ENCODE peak calls at places on chromosomes 12 and 14, in seven cellular contexts. I, Y, Z, D, E, M and P are unnamed samples.

GRCh38 chr12:6688543-6688999 is 604 bp downstream of the ZNF384 start:
- DNase-seq in I (no peak), M (peak), Z (no peak), E (peak), D (no peak), Y (no peak), P (no peak)

GRCh38 chr12:3641428-3641883 is 111.5 kb downstream of the CRACR2A start:
- DNase-seq in D (no peak), M (no peak), E (no peak), Z (peak), I (peak), Y (peak), P (no peak)

GRCh38 chr14:99708449-99708848 is 24.4 kb downstream of the CYP46A1 start:
- DNase-seq in I (no peak), D (no peak), Y (no peak), M (no peak), E (no peak), Z (no peak), P (no peak)

GRCh38 chr12:85329913-85330312 is 49.9 kb downstream of the ALX1 start:
- DNase-seq in Y (no peak), E (no peak), M (no peak), Z (no peak), I (no peak), D (no peak), P (no peak)

GRCh38 chr12:71499834-71500233 is 60.2 kb downstream of the LGR5 start:
- DNase-seq in D (no peak), I (no peak), M (no peak), Z (no peak), Y (no peak), E (no peak), P (no peak)

GRCh38 chr12:19491863-19492262 is 52.6 kb downstream of the AEBP2 start:
- DNase-seq in Z (peak), I (peak), M (no peak), E (no peak), D (no peak), Y (no peak), P (no peak)

GRCh38 chr12:14810953-14811483 is 3.0 kb downstream of the SMCO3 start:
- DNase-seq in Y (peak), E (no peak), D (no peak), Z (no peak), I (no peak), M (no peak), P (no peak)

GRCh38 chr12:50509009-50509663 is 4.4 kb downstream of the DIP2B start:
- DNase-seq in Y (no peak), I (no peak), D (no peak), Z (no peak), M (no peak), E (no peak), P (no peak)

GRCh38 chr14:102508410-102508773 is 1.2 kb downstream of the ANKRD9 start:
- DNase-seq in M (no peak), E (peak), Z (no peak), D (no peak), Y (no peak), I (no peak), P (peak)

GRCh38 chr14:63692309-63693020 is 35.4 kb downstream of the SGPP1 start:
- DNase-seq in D (no peak), Y (no peak), M (no peak), Z (no peak), E (no peak), I (no peak), P (no peak)

GRCh38 chr14:61452452-61452851 is 131.1 kb downstream of the PRKCH start:
- DNase-seq in Y (no peak), Z (no peak), M (no peak), E (no peak), D (no peak), I (no peak), P (no peak)

GRCh38 chr12:63909746-63910145 is 65.2 kb downstream of the SRGAP1 start:
- DNase-seq in D (no peak), I (no peak), M (no peak), E (no peak), Y (no peak), Z (no peak), P (no peak)

GRCh38 chr14:89397569-89397968 is 19.5 kb downstream of the FOXN3 start:
- DNase-seq in M (no peak), D (no peak), Y (no peak), E (no peak), Z (no peak), I (no peak), P (no peak)

GRCh38 chr14:42001436-42001835 is 394.8 kb downstream of the LRFN5 start:
- DNase-seq in D (no peak), E (no peak), M (no peak), Z (no peak), Y (peak), I (no peak), P (no peak)

GRCh38 chr12:113190761-113191160 is 5.2 kb downstream of the RITA1 start:
- DNase-seq in Y (peak), Z (no peak), M (peak), I (no peak), D (no peak), E (no peak), P (no peak)

GRCh38 chr12:72089678-72090077 is 151.0 kb downstream of the TPH2 start:
- DNase-seq in Y (no peak), Z (no peak), M (no peak), E (no peak), I (no peak), D (no peak), P (no peak)

GRCh38 chr12:66493841-66494240 is 185.0 kb downstream of the GRIP1 start:
- DNase-seq in Z (no peak), D (no peak), M (no peak), E (no peak), I (no peak), Y (no peak), P (no peak)

GRCh38 chr14:22400590-22401259 is 188.3 kb downstream of the DAD1 start:
- DNase-seq in D (no peak), M (no peak), E (no peak), I (no peak), Z (no peak), Y (no peak), P (no peak)

GRCh38 chr12:40054554-40055226 is 51.2 kb downstream of the SLC2A13 start:
- DNase-seq in I (peak), Y (peak), Z (peak), D (no peak), E (peak), M (no peak), P (no peak)

GRCh38 chr14:52267501-52268190 is at the start of gene PTGDR:
- DNase-seq in Y (peak), D (no peak), M (peak), E (peak), I (no peak), Z (no peak), P (no peak)

GRCh38 chr14:84937449-84937848 is 592.5 kb upstream of the FLRT2 start:
- DNase-seq in I (no peak), Y (no peak), D (no peak), E (no peak), M (no peak), Z (no peak), P (no peak)

GRCh38 chr14:35250319-35250718 is 41.9 kb upstream of the PSMA6 start:
- DNase-seq in M (no peak), I (no peak), Z (no peak), D (no peak), E (no peak), Y (no peak), P (no peak)

GRCh38 chr14:23544511-23545447 is 6.8 kb downstream of the ZFHX2 start:
- DNase-seq in M (peak), I (no peak), Z (no peak), Y (no peak), D (no peak), E (peak), P (no peak)

GRCh38 chr12:113768850-113769249 is 197.3 kb downstream of the RBM19 start:
- DNase-seq in E (no peak), D (no peak), I (no peak), Z (no peak), M (no peak), Y (no peak), P (no peak)

GRCh38 chr14:34700622-34701130 is 13.7 kb downstream of the CFL2 start:
- DNase-seq in E (no peak), I (no peak), D (no peak), Y (no peak), Z (no peak), M (no peak), P (no peak)

GRCh38 chr14:96086032-96086431 is 46.9 kb downstream of the C14orf132 start:
- DNase-seq in D (no peak), Z (no peak), Y (peak), M (no peak), I (peak), E (no peak), P (no peak)

GRCh38 chr14:71716371-71716770 is 215.9 kb upstream of the RGS6 start:
- DNase-seq in D (no peak), Z (no peak), M (no peak), I (peak), Y (peak), E (no peak), P (no peak)

GRCh38 chr14:58146399-58146798 is 5.6 kb downstream of the ARMH4 start:
- DNase-seq in M (no peak), Z (no peak), E (no peak), D (no peak), Y (no peak), I (no peak), P (no peak)

GRCh38 chr14:85556263-85556662 is 26.3 kb downstream of the FLRT2 start:
- DNase-seq in Y (no peak), Z (no peak), E (no peak), D (no peak), I (no peak), M (no peak), P (no peak)

GRCh38 chr12:128800606-128801005 is 23.2 kb downstream of the SLC15A4 start:
- DNase-seq in M (no peak), Z (no peak), I (no peak), Y (no peak), E (no peak), D (no peak), P (no peak)

GRCh38 chr12:13173537-13173936 is 23.0 kb upstream of the EMP1 start:
- DNase-seq in Z (peak), M (no peak), Y (peak), I (peak), D (peak), E (peak), P (peak)

GRCh38 chr12:2959194-2959507 is at the start of gene TEAD4:
- DNase-seq in E (peak), I (peak), Z (no peak), D (no peak), Y (peak), M (peak), P (peak)

GRCh38 chr12:77995436-77996167 is 164.9 kb downstream of the NAV3 start:
- DNase-seq in E (no peak), I (peak), Y (peak), Z (peak), D (no peak), M (no peak), P (peak)

GRCh38 chr12:3973269-3973884 is 100.2 kb upstream of the PARP11 start:
- DNase-seq in M (no peak), Z (no peak), Y (no peak), D (no peak), E (no peak), I (no peak), P (no peak)

GRCh38 chr12:20946732-20947131 is 136.2 kb downstream of the SLCO1B3 start:
- DNase-seq in I (no peak), M (peak), Z (no peak), Y (peak), D (no peak), E (no peak), P (peak)

GRCh38 chr12:89671469-89671868 is 37.2 kb downstream of the ATP2B1 start:
- DNase-seq in Z (peak), Y (peak), I (peak), E (no peak), M (no peak), D (no peak), P (no peak)

GRCh38 chr14:96090441-96091148 is 51.4 kb downstream of the C14orf132 start:
- DNase-seq in E (peak), Z (no peak), D (no peak), Y (peak), M (peak), I (no peak), P (no peak)

GRCh38 chr14:106187176-106187670 is 660.8 kb downstream of the TMEM121 start:
- DNase-seq in Y (no peak), M (no peak), E (no peak), Z (no peak), I (no peak), D (no peak), P (no peak)

DNA sequence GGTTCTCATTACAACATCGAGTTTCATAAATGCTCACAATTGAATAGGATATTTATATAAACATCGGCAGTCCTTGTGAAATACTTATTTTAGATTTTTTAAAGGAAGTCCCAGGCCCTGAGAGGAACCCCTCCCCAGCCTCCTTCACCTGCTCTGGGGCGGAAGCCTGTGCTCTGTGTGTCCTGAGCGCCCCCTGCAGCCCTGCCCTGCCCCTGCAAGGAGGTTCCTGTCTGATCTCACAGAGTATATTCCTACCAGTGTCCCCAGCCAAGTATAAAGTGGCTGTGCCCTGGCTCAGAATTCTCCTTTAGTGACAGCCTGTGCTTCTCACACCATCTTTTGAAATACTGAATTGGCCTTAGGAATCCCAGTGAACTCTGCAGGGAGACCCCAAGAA is 659.5 kb downstream of the TMEM121 start:
- DNase-seq in E (no peak), I (no peak), Z (no peak), Y (no peak), D (no peak), M (no peak), P (no peak)
- TF ChIP-seq CTCF in E (peak), I (no peak), Z (no peak), Y (no peak), D (no peak), M (no peak), P (peak)

DNA sequence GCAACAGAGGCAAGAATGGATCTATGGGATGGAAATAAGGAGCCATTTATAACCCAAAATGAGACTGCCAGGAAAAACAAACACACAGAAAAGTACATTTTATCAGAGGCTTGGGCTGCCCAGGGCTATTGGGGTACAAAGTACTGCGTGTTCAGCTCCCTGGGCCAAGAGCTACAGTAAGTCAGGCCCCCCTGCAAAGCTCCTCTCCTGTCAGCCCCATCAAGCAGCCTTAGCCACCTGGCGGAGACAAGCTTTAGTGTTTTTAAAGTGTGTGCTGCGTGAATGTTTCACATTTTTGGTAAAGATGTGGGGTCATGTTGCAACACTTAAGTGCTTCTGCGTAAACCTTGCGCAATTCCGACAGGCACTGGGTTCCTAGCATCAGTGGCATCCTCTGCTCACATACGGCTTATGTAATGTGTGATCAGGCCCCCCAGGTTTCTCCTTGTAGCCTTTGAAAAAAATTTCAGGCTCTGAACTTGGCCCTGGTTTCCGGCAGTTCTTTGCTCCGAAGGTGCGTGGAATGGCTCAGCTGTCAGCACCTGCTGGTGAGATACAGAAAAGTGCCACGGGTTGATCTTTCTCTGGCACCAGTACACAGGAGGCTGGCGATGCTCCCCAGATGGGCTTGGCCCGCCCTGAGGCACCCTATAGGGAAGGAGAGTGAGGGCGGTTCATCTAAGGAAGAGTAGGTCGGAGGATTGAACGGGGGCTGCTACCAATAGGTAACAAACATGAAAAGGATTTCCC is 198.7 kb upstream of the EEA1 start:
- DNase-seq in D (peak), Z (peak), E (peak), I (peak), M (peak), Y (peak), P (no peak)
- TF ChIP-seq CTCF in D (peak), Z (peak), E (peak), I (no peak), M (peak), Y (peak), P (no peak)

GRCh38 chr12:57577981-57578758 is 12.8 kb upstream of the PIP4K2C start:
- DNase-seq in D (no peak), Y (no peak), Z (no peak), M (no peak), E (no peak), I (no peak), P (no peak)

GRCh38 chr12:57576613-57577160 is 14.3 kb upstream of the PIP4K2C start:
- DNase-seq in D (no peak), Z (no peak), M (no peak), I (no peak), E (no peak), Y (no peak), P (no peak)

GRCh38 chr12:57579677-57580465 is 11.1 kb upstream of the PIP4K2C start:
- DNase-seq in E (no peak), Y (no peak), Z (no peak), I (no peak), D (no peak), M (no peak), P (no peak)

GRCh38 chr12:57580466-57580795 is 10.6 kb upstream of the PIP4K2C start:
- DNase-seq in E (no peak), D (no peak), M (no peak), Y (no peak), Z (no peak), I (no peak), P (no peak)

GRCh38 chr12:57579011-57579410 is 12.0 kb upstream of the PIP4K2C start:
- DNase-seq in I (no peak), D (no peak), M (no peak), E (no peak), Z (no peak), Y (no peak), P (no peak)
- TF ChIP-seq CTCF in I (no peak), D (no peak), M (no peak), E (no peak), Z (no peak), Y (no peak), P (no peak)

GRCh38 chr12:56632701-56633464 is 2.8 kb upstream of the BAZ2A start:
- DNase-seq in I (no peak), Z (no peak), M (no peak), E (no peak), D (no peak), Y (no peak), P (peak)

GRCh38 chr12:56634242-56634836 is 4.2 kb upstream of the BAZ2A start:
- DNase-seq in Z (no peak), I (no peak), E (peak), M (peak), Y (no peak), D (no peak), P (peak)

GRCh38 chr12:56633465-56634241 is 3.5 kb upstream of the BAZ2A start:
- DNase-seq in I (no peak), Z (no peak), M (no peak), D (no peak), Y (no peak), E (no peak), P (no peak)

GRCh38 chr12:56630180-56630632 is at the start of gene BAZ2A:
- DNase-seq in D (peak), I (peak), Y (peak), Z (peak), E (peak), M (peak), P (peak)

GRCh38 chr12:56631790-56632700 is 1.9 kb upstream of the BAZ2A start:
- DNase-seq in E (peak), D (peak), I (peak), Z (no peak), Y (peak), M (peak), P (peak)
- TF ChIP-seq CTCF in E (no peak), D (no peak), I (no peak), Z (no peak), Y (no peak), M (no peak), P (no peak)

GRCh38 chr14:100850841-100851585 is 25.1 kb downstream of the MEG3 start:
- DNase-seq in Y (no peak), Z (no peak), M (peak), I (no peak), E (peak), D (no peak), P (peak)
- TF ChIP-seq CTCF in Y (peak), Z (peak), M (peak), I (peak), E (peak), D (peak), P (peak)